ENCODE peak calls at places on chromosomes 4 and X, in seven cellular contexts. H, M, D, O, X, P and C are unnamed samples.

GRCh38 chr4:55887594-55887993 is 34.1 kb downstream of the EXOC1 start:
- DNase-seq in H (no peak), M (no peak), D (no peak), O (no peak), X (no peak), P (no peak), C (no peak)

GRCh38 chrX:45788941-45789348 is 588.3 kb upstream of the DIPK2B start:
- DNase-seq in H (no peak), M (peak), D (no peak), O (no peak), X (peak), P (no peak), C (peak)

GRCh38 chr4:79141530-79141929 is 184.3 kb downstream of the NAA11 start:
- DNase-seq in H (no peak), M (no peak), D (peak), O (no peak), X (peak), P (no peak), C (peak)

GRCh38 chrX:30657542-30658238 is 4.5 kb downstream of the GK start:
- DNase-seq in H (no peak), M (no peak), D (peak), O (no peak), X (peak), P (no peak), C (peak)

GRCh38 chrX:54413753-54414152 is 26.5 kb upstream of the TSR2 start:
- DNase-seq in H (no peak), M (no peak), D (peak), O (no peak), X (peak), P (no peak), C (no peak)

GRCh38 chrX:49282647-49283011 is 13.0 kb downstream of the PPP1R3F start:
- DNase-seq in H (no peak), M (no peak), D (peak), O (peak), X (peak), P (no peak), C (peak)

GRCh38 chr4:89000844-89001360 is 56.1 kb downstream of the FAM13A start:
- DNase-seq in H (no peak), M (no peak), D (peak), O (no peak), X (peak), P (no peak), C (peak)

GRCh38 chrX:56728321-56728720 is 722 bp upstream of the NBDY start:
- DNase-seq in H (no peak), M (no peak), D (peak), O (no peak), X (no peak), P (no peak), C (peak)

GRCh38 chr4:2793578-2793919 is 664 bp downstream of the SH3BP2 start:
- DNase-seq in H (peak), M (peak), D (peak), O (no peak), X (peak), P (peak), C (peak)

GRCh38 chr4:3674479-3674851 is 91.7 kb upstream of the ADRA2C start:
- DNase-seq in H (no peak), M (no peak), D (no peak), O (no peak), X (no peak), P (no peak), C (no peak)

GRCh38 chrX:15908891-15909290 is 54.3 kb upstream of the AP1S2 start:
- DNase-seq in H (no peak), M (no peak), D (no peak), O (no peak), X (no peak), P (no peak), C (peak)

GRCh38 chr4:6720202-6720699 is 4.3 kb downstream of the BLOC1S4 start:
- DNase-seq in H (peak), M (peak), D (peak), O (peak), X (peak), P (peak), C (peak)

GRCh38 chr4:12186526-12186925 is 757.8 kb upstream of the HS3ST1 start:
- DNase-seq in H (no peak), M (no peak), D (no peak), O (peak), X (no peak), P (no peak), C (no peak)

GRCh38 chr4:121796283-121796682 is 4.8 kb upstream of the EXOSC9 start:
- DNase-seq in H (no peak), M (no peak), D (no peak), O (no peak), X (no peak), P (no peak), C (no peak)

GRCh38 chrX:136754641-136755040 is 26.1 kb downstream of the ARHGEF6 start:
- DNase-seq in H (no peak), M (no peak), D (no peak), O (no peak), X (peak), P (peak), C (no peak)

GRCh38 chr4:83858121-83858520 is 322.2 kb downstream of the GPAT3 start:
- DNase-seq in H (no peak), M (no peak), D (no peak), O (no peak), X (no peak), P (no peak), C (no peak)

GRCh38 chrX:40100141-40100536 is 2.4 kb upstream of the BCOR start:
- DNase-seq in H (peak), M (peak), D (no peak), O (no peak), X (no peak), P (no peak), C (no peak)

GRCh38 chr4:8343051-8343966 is 73.8 kb downstream of the HTRA3 start:
- DNase-seq in H (peak), M (no peak), D (no peak), O (no peak), X (peak), P (no peak), C (no peak)

GRCh38 chr4:56698329-56698728 is 17.2 kb upstream of the HOPX start:
- DNase-seq in H (no peak), M (peak), D (peak), O (no peak), X (peak), P (peak), C (peak)

GRCh38 chrX:129798456-129798855 is 18.7 kb downstream of the SASH3 start:
- DNase-seq in H (no peak), M (no peak), D (no peak), O (no peak), X (no peak), P (no peak), C (no peak)

GRCh38 chr4:143140696-143141095 is 44.0 kb upstream of the USP38 start:
- DNase-seq in H (no peak), M (no peak), D (no peak), O (no peak), X (no peak), P (no peak), C (no peak)

GRCh38 chr4:151629097-151629783 is 131.6 kb downstream of the GATB start:
- DNase-seq in H (no peak), M (no peak), D (no peak), O (no peak), X (no peak), P (no peak), C (no peak)

GRCh38 chr4:96593422-96593821 is 753.5 kb downstream of the PDHA2 start:
- DNase-seq in H (no peak), M (no peak), D (no peak), O (no peak), X (no peak), P (no peak), C (no peak)

GRCh38 chr4:10198365-10198764 is 81.8 kb upstream of the WDR1 start:
- DNase-seq in H (no peak), M (no peak), D (no peak), O (no peak), X (no peak), P (no peak), C (no peak)

DNA sequence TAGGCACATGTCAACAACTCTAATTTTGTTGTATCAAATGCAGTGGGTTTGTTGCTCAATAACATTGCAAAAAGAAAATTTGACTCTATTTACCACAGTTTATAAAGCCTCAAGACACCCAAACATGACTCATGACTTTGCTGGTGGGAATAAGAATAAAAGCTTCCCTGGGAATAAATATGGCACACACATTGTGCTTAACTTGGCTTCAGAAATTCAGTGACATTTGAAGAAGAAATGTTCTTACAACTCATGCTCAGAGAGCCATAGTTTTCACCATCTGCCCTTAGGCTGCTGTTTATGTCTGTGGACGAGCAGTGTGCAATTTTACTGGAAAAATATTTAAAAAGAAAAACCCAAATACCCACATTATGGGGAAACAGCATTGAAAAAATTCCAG is 60.9 kb downstream of the SPATA18 start:
- DNase-seq in H (no peak), M (no peak), D (no peak), O (no peak), X (peak), P (no peak), C (no peak)
- H3K4me3 ChIP-seq in H (no peak), M (no peak), D (no peak), O (no peak), X (no peak), P (no peak), C (no peak)

GRCh38 chrX:7552758-7553157 is 290.2 kb upstream of the VCX start:
- DNase-seq in H (no peak), M (no peak), D (no peak), O (no peak), X (no peak), P (no peak), C (no peak)
- TF ChIP-seq CTCF in H (no peak), M (no peak), D (no peak), O (peak), X (peak), P (no peak), C (no peak)

GRCh38 chrX:109709129-109709631 is 23.9 kb downstream of the ACSL4 start:
- DNase-seq in H (no peak), M (no peak), D (peak), O (no peak), X (peak), P (no peak), C (peak)
- H3K4me3 ChIP-seq in H (no peak), M (no peak), D (no peak), O (no peak), X (no peak), P (no peak), C (no peak)

GRCh38 chr4:161791796-161792556 is 371.8 kb downstream of the FSTL5 start:
- DNase-seq in H (no peak), M (no peak), D (no peak), O (no peak), X (no peak), P (no peak), C (no peak)

GRCh38 chr4:161792991-161793390 is 370.8 kb downstream of the FSTL5 start:
- DNase-seq in H (no peak), M (no peak), D (no peak), O (no peak), X (no peak), P (no peak), C (no peak)
- TF ChIP-seq CTCF in H (no peak), M (no peak), D (no peak), O (no peak), X (no peak), P (no peak), C (no peak)

GRCh38 chr4:24888945-24889344 is 23.9 kb downstream of the CCDC149 start:
- DNase-seq in H (no peak), M (no peak), D (no peak), O (no peak), X (no peak), P (no peak), C (no peak)
- H3K4me3 ChIP-seq in H (no peak), M (no peak), D (no peak), O (no peak), X (no peak), P (no peak), C (no peak)

GRCh38 chrX:85627363-85627762 is 247.9 kb upstream of the POF1B start:
- DNase-seq in H (no peak), M (no peak), D (no peak), O (no peak), X (no peak), P (no peak), C (peak)

GRCh38 chrX:85630901-85631300 is 251.4 kb upstream of the POF1B start:
- DNase-seq in H (no peak), M (no peak), D (no peak), O (no peak), X (no peak), P (no peak), C (no peak)
- TF ChIP-seq CTCF in H (no peak), M (no peak), D (no peak), O (no peak), X (no peak), P (no peak), C (no peak)

GRCh38 chr4:46270986-46271596 is 118.8 kb downstream of the GABRA2 start:
- DNase-seq in H (no peak), M (no peak), D (peak), O (peak), X (peak), P (no peak), C (no peak)
- H3K4me3 ChIP-seq in H (no peak), M (no peak), D (no peak), O (no peak), X (no peak), P (no peak), C (no peak)

GRCh38 chrX:81378550-81378949 is 176.6 kb downstream of the SH3BGRL start:
- DNase-seq in H (no peak), M (no peak), D (peak), O (no peak), X (no peak), P (no peak), C (no peak)

DNA sequence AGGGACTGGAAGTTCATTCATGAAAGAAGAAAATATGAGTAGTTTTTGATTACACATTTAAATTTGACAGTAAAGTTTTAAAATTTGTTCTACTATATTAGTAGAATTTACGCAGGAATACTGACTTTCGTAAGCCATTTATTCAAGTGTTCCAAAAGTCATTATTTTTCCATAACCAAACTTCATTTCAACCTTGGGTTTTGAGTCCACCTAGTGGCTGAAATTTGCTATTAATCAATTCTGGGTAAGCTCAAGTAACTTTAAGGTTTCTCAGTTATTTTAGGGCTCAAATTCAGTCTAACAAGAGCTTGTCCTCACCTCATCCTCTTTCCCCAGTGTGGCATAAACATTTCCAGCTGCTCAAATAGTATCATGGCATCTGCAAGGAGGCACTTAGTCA is 175.4 kb downstream of the SH3BGRL start:
- DNase-seq in H (no peak), M (no peak), D (peak), O (no peak), X (peak), P (no peak), C (peak)
- TF ChIP-seq CTCF in H (peak), M (peak), D (peak), O (peak), X (peak), P (peak), C (peak)

DNA sequence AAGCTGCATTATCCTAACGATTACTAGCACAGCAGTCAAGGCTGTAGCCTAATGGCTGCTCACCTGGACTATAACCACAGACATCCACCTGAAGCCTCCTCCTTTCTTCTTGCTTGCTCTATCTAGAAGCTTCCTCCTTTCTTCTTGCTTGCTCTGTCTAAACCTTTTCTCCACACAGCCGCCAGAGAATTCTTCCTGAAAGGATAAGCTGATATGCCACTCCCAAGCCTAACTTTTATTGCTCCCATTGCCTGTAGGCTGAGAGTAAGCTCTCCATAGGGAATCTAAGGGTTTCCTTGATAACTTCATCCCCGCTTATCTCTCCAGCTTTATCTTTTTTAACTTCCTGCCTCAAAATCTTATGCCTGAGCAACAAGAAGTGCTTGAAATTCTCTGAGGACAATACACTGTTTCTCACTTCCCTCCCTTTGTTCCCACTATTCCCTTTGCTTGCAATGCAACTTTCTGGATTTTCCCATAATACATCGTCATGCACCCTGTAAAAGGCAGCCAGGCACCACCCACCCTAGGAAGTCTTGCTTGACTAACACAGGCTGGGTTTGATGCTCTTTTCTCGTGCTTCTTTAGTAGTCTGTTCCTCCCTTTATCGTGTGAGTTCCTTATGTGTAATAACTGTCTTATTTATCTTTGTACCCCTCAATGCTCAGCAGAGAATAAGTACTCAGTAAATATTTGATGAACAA is 1.4 kb upstream of the LRIT3 start:
- DNase-seq in H (peak), M (no peak), D (no peak), O (peak), X (no peak), P (no peak), C (no peak)
- H3K4me3 ChIP-seq in H (no peak), M (no peak), D (no peak), O (peak), X (no peak), P (no peak), C (no peak)